ENCODE peak calls at places on chromosomes 4 and X, in five cellular contexts. I is AG10803, N is nephron progenitor cell, M is mucosa of descending colon, P is fibroblast of lung. G is an unnamed sample.

GRCh38 chrX:108307408-108308085 is 130.7 kb downstream of the COL4A6 start:
- DNase-seq in P (peak), I (no peak), M (no peak), N (no peak), G (no peak)

GRCh38 chrX:109830704-109831206 is 97.7 kb upstream of the ACSL4 start:
- DNase-seq in I (peak), M (no peak), P (peak), N (no peak), G (no peak)

GRCh38 chrX:45781901-45782553 is 581.4 kb upstream of the DIPK2B start:
- DNase-seq in P (peak), I (peak), M (no peak), N (no peak), G (no peak)

GRCh38 chrX:28639502-28639901 is 52.3 kb downstream of the IL1RAPL1 start:
- DNase-seq in P (peak), M (no peak), N (no peak), I (no peak), G (no peak)

GRCh38 chrX:116272328-116272727 is 101.8 kb downstream of the AGTR2 start:
- DNase-seq in N (no peak), I (peak), P (peak), M (no peak), G (no peak)

GRCh38 chr4:119103263-119103662 is 32.4 kb upstream of the MYOZ2 start:
- DNase-seq in I (peak), N (no peak), P (peak), M (no peak), G (peak)

GRCh38 chrX:110428144-110428543 is 69.5 kb downstream of the RTL9 start:
- DNase-seq in N (no peak), I (no peak), P (peak), M (no peak), G (no peak)

GRCh38 chr4:176451441-176451840 is 131.7 kb downstream of the SPCS3 start:
- DNase-seq in N (no peak), M (no peak), P (no peak), I (no peak), G (no peak)

GRCh38 chr4:82489076-82489475 is 58.7 kb downstream of the ENOPH1 start:
- DNase-seq in P (no peak), N (no peak), I (no peak), M (no peak), G (no peak)

GRCh38 chr4:1171306-1172227 is 816 bp downstream of the SPON2 start:
- DNase-seq in P (no peak), N (peak), I (no peak), M (peak), G (no peak)

GRCh38 chr4:125591290-125591689 is 276.5 kb downstream of the FAT4 start:
- DNase-seq in N (no peak), I (no peak), M (no peak), P (no peak), G (no peak)

GRCh38 chr4:169070071-169070894 is 60.2 kb upstream of the CBR4 start:
- DNase-seq in P (peak), M (peak), N (no peak), I (peak), G (no peak)

GRCh38 chr4:145098675-145099037 is 545 bp downstream of the ABCE1 start:
- DNase-seq in P (peak), I (peak), N (no peak), M (no peak), G (no peak)

GRCh38 chrX:73400136-73400748 is 46.6 kb upstream of the CDX4 start:
- DNase-seq in I (no peak), M (no peak), P (no peak), N (no peak), G (no peak)

GRCh38 chrX:73398185-73398914 is 48.5 kb upstream of the CDX4 start:
- DNase-seq in I (no peak), P (no peak), M (no peak), N (no peak), G (no peak)

GRCh38 chrX:73401591-73402266 is 45.1 kb upstream of the CDX4 start:
- DNase-seq in M (no peak), I (no peak), P (no peak), N (peak), G (no peak)
- TF ChIP-seq CTCF in M (no peak), I (no peak), P (no peak), N (no peak), G (no peak)

GRCh38 chr4:172826866-172827265 is 341.7 kb upstream of the GALNT7 start:
- DNase-seq in N (no peak), I (no peak), P (peak), M (no peak), G (no peak)
- TF ChIP-seq CTCF in N (no peak), I (no peak), P (no peak), M (no peak), G (no peak)

GRCh38 chr4:7295201-7295916 is 103.0 kb downstream of the SORCS2 start:
- DNase-seq in M (peak), I (no peak), N (no peak), P (peak), G (no peak)

GRCh38 chr4:7297374-7297773 is 105.0 kb downstream of the SORCS2 start:
- DNase-seq in I (no peak), N (no peak), M (no peak), P (no peak), G (no peak)

GRCh38 chr4:7296661-7297335 is 104.5 kb downstream of the SORCS2 start:
- DNase-seq in I (no peak), M (no peak), N (no peak), P (no peak), G (no peak)

GRCh38 chr4:7297881-7298280 is 105.5 kb downstream of the SORCS2 start:
- DNase-seq in P (no peak), M (no peak), N (no peak), I (no peak), G (no peak)

DNA sequence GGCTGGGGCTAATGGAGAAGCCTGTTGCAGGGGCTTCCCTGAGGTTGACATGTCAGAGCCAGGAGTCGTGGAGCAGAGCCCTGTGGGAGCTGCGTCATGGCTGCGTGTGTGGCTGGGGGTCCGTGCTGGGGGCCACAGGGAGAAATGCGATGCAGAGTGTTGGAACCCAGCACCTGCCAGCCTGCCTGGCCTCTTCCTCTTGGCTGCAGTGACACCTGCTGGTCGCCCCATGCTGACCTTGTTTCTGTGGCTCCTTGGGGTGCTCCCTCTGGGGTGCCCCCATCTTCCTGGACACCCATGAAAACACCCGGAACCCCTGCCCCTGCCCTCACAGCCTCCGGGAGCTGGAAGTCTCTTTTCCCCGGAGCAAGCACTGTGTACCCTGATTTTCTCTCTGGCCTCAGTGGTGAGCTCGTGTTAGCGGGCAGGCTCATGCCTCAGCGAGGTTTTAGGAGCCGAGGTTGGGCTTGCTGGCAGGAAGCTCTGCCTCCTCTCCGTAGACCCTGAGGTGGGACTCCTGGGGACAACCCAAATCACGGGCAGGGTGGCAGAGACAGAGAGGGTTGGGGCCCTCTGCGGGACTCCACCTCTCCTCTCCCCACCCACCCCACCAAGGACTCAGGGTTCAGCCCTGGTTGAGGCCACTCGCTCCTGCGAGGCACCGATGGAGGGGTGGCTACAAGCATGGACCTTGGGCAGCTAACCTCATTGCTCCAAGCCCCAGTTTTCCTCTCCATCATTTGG is 103.8 kb downstream of the SORCS2 start:
- DNase-seq in I (peak), N (no peak), M (peak), P (peak), G (peak)
- TF ChIP-seq CTCF in I (peak), N (peak), M (no peak), P (peak), G (peak)

GRCh38 chrX:101203782-101204351 is 15.7 kb upstream of the DRP2 start:
- DNase-seq in P (peak), N (no peak), I (peak), M (no peak), G (no peak)
- TF ChIP-seq CTCF in P (no peak), N (no peak), I (no peak), M (no peak), G (no peak)

GRCh38 chrX:71128915-71129765 is 10.7 kb downstream of the MED12 start:
- DNase-seq in I (peak), N (peak), P (peak), M (peak), G (peak)
- TF ChIP-seq CTCF in I (peak), N (peak), P (peak), M (peak), G (peak)

GRCh38 chr4:100657187-100657586 is 139.4 kb upstream of the EMCN start:
- DNase-seq in I (no peak), P (peak), M (no peak), N (no peak), G (no peak)
- TF ChIP-seq CTCF in I (no peak), P (no peak), M (no peak), N (no peak), G (no peak)

DNA sequence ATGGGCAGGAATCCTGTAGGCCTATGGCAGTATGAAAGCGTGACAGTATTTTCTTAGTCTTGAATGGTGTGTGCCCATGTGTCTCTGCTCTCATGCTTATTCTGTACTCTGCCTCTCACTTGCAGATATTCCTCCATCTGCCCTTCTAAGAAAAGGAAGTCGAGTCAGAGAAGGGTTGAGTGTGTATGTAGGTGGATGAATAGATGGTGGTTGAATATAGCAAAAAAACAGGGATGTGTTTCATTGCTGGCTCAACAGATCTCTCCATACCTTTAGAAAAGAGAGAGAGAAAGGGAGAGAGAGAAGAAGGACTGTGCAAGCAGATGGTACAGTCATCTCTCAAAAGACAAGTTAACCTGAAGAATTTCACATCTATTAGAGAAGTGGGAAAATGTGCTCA is 381.5 kb downstream of the FBXW7 start:
- DNase-seq in P (no peak), M (no peak), I (no peak), N (no peak), G (no peak)
- TF ChIP-seq CTCF in P (no peak), M (no peak), I (no peak), N (no peak), G (no peak)

GRCh38 chr4:11421116-11421515 is 7.6 kb downstream of the HS3ST1 start:
- DNase-seq in N (no peak), M (no peak), I (no peak), P (peak), G (no peak)

GRCh38 chr4:11416767-11417113 is 12.0 kb downstream of the HS3ST1 start:
- DNase-seq in M (no peak), P (no peak), I (no peak), N (no peak), G (no peak)

GRCh38 chr4:11416071-11416766 is 12.5 kb downstream of the HS3ST1 start:
- DNase-seq in P (no peak), N (no peak), I (no peak), M (no peak), G (no peak)

GRCh38 chr4:11420327-11420726 is 8.4 kb downstream of the HS3ST1 start:
- DNase-seq in N (no peak), I (no peak), P (no peak), M (no peak), G (no peak)

GRCh38 chr4:11418610-11419009 is 10.1 kb downstream of the HS3ST1 start:
- DNase-seq in I (no peak), N (no peak), P (no peak), M (no peak), G (peak)
- TF ChIP-seq CTCF in I (no peak), N (no peak), P (no peak), M (no peak), G (no peak)

GRCh38 chr4:180456928-180457327 is 1786.3 kb upstream of the TENM3 start:
- DNase-seq in N (no peak), I (no peak), P (no peak), M (no peak), G (no peak)
- TF ChIP-seq CTCF in N (no peak), I (no peak), P (no peak), M (no peak), G (peak)

DNA sequence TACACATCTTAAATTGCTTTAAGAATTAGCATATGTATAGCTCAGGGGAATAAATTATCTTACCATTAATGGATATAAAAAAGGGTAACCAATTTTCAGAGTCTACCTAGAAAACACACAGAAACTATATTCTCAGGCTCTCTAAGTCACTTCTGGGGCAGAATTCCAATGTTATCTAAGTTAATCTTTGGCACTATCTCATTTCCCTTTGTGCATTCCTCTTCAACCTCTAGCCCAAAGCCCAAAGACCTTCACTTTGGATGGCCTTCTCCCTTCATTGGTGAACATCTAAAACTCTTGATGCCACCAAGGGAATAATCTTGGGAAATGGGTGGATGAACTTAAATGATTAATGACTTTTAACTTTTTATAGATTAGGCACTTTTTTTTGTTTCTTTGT is 108.3 kb downstream of the APBB2 start:
- DNase-seq in N (no peak), M (no peak), P (peak), I (peak), G (no peak)
- TF ChIP-seq CTCF in N (no peak), M (no peak), P (no peak), I (no peak), G (no peak)